ENCODE peak calls at places on chromosomes 1 and 21, in nine cellular contexts. G is body of pancreas, Y is adrenal gland, M is NT2/D1, K is upper lobe of right lung, C is stomach, B is neural progenitor cell, X is tibial nerve, I is small intestine. J is an unnamed sample. For H3K9me3, the result is how much of the 10 kb centered on the place peaks cover.

GRCh38 chr1:14499312-14500040 is 99.0 kb upstream of the KAZN start:
- DNase-seq in G (no peak), Y (no peak), M (no peak), K (no peak), C (no peak), B (no peak), X (no peak), I (no peak), J (no peak)

GRCh38 chr1:189775343-189775742 is 702.3 kb downstream of the BRINP3 start:
- DNase-seq in G (no peak), Y (no peak), M (no peak), K (no peak), C (no peak), B (no peak), X (no peak), I (no peak), J (no peak)

GRCh38 chr1:5484451-5485165 is 507.6 kb downstream of the NPHP4 start:
- DNase-seq in G (no peak), Y (no peak), M (no peak), K (no peak), C (no peak), B (no peak), X (no peak), I (no peak), J (no peak)

GRCh38 chr1:66919063-66919462 is 5.6 kb downstream of the DNAI4 start:
- DNase-seq in G (no peak), Y (no peak), M (no peak), K (no peak), C (no peak), B (no peak), X (no peak), I (no peak), J (no peak)

GRCh38 chr1:38991638-38992449 is 768 bp downstream of the AKIRIN1 start:
- DNase-seq in G (peak), Y (peak), M (no peak), K (peak), C (peak), B (peak), X (no peak), I (peak), J (no peak)

GRCh38 chr1:155166373-155167165 is 6.5 kb downstream of the KRTCAP2 start:
- DNase-seq in G (no peak), Y (peak), M (no peak), K (peak), C (no peak), B (peak), X (no peak), I (no peak), J (no peak)

GRCh38 chr1:36239941-36240637 is 15.8 kb downstream of the THRAP3 start:
- DNase-seq in G (no peak), Y (no peak), M (no peak), K (no peak), C (no peak), B (peak), X (no peak), I (peak), J (no peak)

GRCh38 chr1:27009601-27010197 is 3.0 kb downstream of the TENT5B start:
- DNase-seq in G (no peak), Y (no peak), M (no peak), K (no peak), C (peak), B (no peak), X (no peak), I (no peak), J (no peak)

GRCh38 chr1:244113532-244114320 is 62.6 kb downstream of the ZBTB18 start:
- DNase-seq in G (no peak), Y (no peak), M (no peak), K (no peak), C (no peak), B (no peak), X (no peak), I (no peak), J (no peak)

GRCh38 chr1:29933110-29933509 is 696.8 kb downstream of the PTPRU start:
- DNase-seq in G (no peak), Y (no peak), M (no peak), K (no peak), C (no peak), B (no peak), X (no peak), I (no peak), J (no peak)

GRCh38 chr1:202162049-202162417 is 1.6 kb upstream of the PTPN7 start:
- DNase-seq in G (no peak), Y (no peak), M (no peak), K (peak), C (no peak), B (no peak), X (no peak), I (peak), J (no peak)

GRCh38 chr1:90074555-90075315 is 79.8 kb downstream of the ZNF326 start:
- DNase-seq in G (no peak), Y (no peak), M (no peak), K (no peak), C (no peak), B (no peak), X (no peak), I (no peak), J (no peak)

GRCh38 chr1:180533571-180533987 is 25.2 kb upstream of the OVAAL start:
- DNase-seq in G (peak), Y (peak), M (peak), K (peak), C (peak), B (peak), X (peak), I (peak), J (peak)

GRCh38 chr1:203338335-203339036 is 12.4 kb downstream of the FMOD start:
- DNase-seq in G (peak), Y (peak), M (peak), K (no peak), C (peak), B (peak), X (peak), I (peak), J (peak)

GRCh38 chr1:164841723-164842465 is 282.9 kb downstream of the PBX1 start:
- DNase-seq in G (no peak), Y (no peak), M (no peak), K (no peak), C (no peak), B (no peak), X (no peak), I (no peak), J (no peak)

GRCh38 chr21:17139696-17140095 is 373.1 kb upstream of the CXADR start:
- DNase-seq in G (no peak), Y (no peak), M (no peak), K (no peak), C (no peak), B (no peak), X (no peak), I (no peak), J (no peak)

GRCh38 chr21:44423941-44424607 is 31.2 kb upstream of the LRRC3 start:
- DNase-seq in G (no peak), Y (no peak), M (no peak), K (peak), C (no peak), B (no peak), X (no peak), I (no peak), J (peak)

GRCh38 chr1:171389176-171389575 is 75.2 kb downstream of the FMO4 start:
- DNase-seq in G (no peak), Y (no peak), M (no peak), K (no peak), C (no peak), B (no peak), X (no peak), I (no peak), J (no peak)

GRCh38 chr1:165879946-165880345 is 52.5 kb downstream of the UCK2 start:
- DNase-seq in G (no peak), Y (no peak), M (no peak), K (no peak), C (no peak), B (no peak), X (no peak), I (no peak), J (no peak)

GRCh38 chr21:32475162-32475812 is 62.8 kb downstream of the EVA1C start:
- DNase-seq in G (no peak), Y (no peak), M (no peak), K (no peak), C (no peak), B (no peak), X (no peak), I (no peak), J (no peak)

GRCh38 chr1:31421404-31422040 is 8.5 kb downstream of the SERINC2 start:
- DNase-seq in G (no peak), Y (no peak), M (peak), K (no peak), C (no peak), B (peak), X (no peak), I (no peak), J (no peak)

GRCh38 chr1:28718601-28719331 is 18.0 kb upstream of the YTHDF2 start:
- DNase-seq in G (no peak), Y (no peak), M (no peak), K (no peak), C (no peak), B (peak), X (no peak), I (no peak), J (no peak)

GRCh38 chr1:17251699-17252376 is 2.9 kb downstream of the PADI3 start:
- DNase-seq in G (no peak), Y (no peak), M (no peak), K (no peak), C (no peak), B (no peak), X (no peak), I (no peak), J (no peak)

GRCh38 chr21:45537111-45537745 is 5.0 kb downstream of the SLC19A1 start:
- DNase-seq in G (no peak), Y (peak), M (no peak), K (peak), C (peak), B (no peak), X (no peak), I (no peak), J (no peak)

GRCh38 chr1:8879348-8880067 is 1.0 kb upstream of the ENO1 start:
- DNase-seq in G (no peak), Y (peak), M (no peak), K (no peak), C (no peak), B (no peak), X (peak), I (no peak), J (peak)

GRCh38 chr1:17635811-17636210 is 96.3 kb downstream of the ARHGEF10L start:
- DNase-seq in G (no peak), Y (peak), M (no peak), K (peak), C (no peak), B (no peak), X (peak), I (no peak), J (no peak)

GRCh38 chr21:30434033-30434631 is 4.1 kb downstream of the KRTAP13-4 start:
- DNase-seq in G (peak), Y (no peak), M (peak), K (no peak), C (peak), B (peak), X (peak), I (peak), J (no peak)

GRCh38 chr1:72918939-72919338 is 636.6 kb upstream of the NEGR1 start:
- DNase-seq in G (no peak), Y (no peak), M (no peak), K (no peak), C (no peak), B (no peak), X (no peak), I (no peak), J (no peak)

GRCh38 chr1:68906431-68906830 is 409.5 kb upstream of the DEPDC1 start:
- DNase-seq in G (no peak), Y (no peak), M (no peak), K (no peak), C (no peak), B (no peak), X (no peak), I (no peak), J (no peak)
- H3K9me3 ChIP-seq in G (under half), Y (under half), M (under half), K (under half), C (under half), B (under half), X (under half), I (under half), J (under half)

GRCh38 chr1:42504535-42505128 is 41.5 kb downstream of the CCDC30 start:
- DNase-seq in G (no peak), Y (no peak), M (no peak), K (no peak), C (no peak), B (no peak), X (no peak), I (no peak), J (no peak)
- H3K9me3 ChIP-seq in G (under half), Y (under half), M (half or more), K (under half), C (half or more), B (under half), X (under half), I (under half), J (under half)

DNA sequence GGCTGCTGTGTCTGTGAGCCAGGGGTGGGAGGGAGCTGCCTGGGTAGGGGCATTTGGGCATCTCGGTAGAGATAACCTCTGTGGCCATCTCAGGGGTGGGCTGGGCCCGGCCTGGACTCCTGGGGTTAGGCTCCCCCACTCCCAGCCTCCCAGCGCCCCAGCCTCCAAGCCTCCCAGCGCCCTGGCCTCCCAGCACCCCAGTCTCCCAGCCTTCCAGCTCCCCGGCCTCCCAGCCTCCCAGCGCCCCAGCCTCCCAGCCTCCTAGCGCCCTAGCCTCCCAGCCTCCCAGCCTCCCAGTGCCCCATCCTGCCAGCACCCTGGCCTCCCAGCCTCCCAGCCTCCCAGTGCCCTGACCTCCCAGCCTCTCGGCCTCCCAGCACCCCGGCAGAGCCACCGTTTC is 85.1 kb upstream of the TTC34 start:
- DNase-seq in G (no peak), Y (no peak), M (no peak), K (no peak), C (no peak), B (no peak), X (no peak), I (no peak), J (no peak)
- H3K9me3 ChIP-seq in G (under half), Y (under half), M (under half), K (under half), C (under half), B (under half), X (under half), I (under half), J (under half)

DNA sequence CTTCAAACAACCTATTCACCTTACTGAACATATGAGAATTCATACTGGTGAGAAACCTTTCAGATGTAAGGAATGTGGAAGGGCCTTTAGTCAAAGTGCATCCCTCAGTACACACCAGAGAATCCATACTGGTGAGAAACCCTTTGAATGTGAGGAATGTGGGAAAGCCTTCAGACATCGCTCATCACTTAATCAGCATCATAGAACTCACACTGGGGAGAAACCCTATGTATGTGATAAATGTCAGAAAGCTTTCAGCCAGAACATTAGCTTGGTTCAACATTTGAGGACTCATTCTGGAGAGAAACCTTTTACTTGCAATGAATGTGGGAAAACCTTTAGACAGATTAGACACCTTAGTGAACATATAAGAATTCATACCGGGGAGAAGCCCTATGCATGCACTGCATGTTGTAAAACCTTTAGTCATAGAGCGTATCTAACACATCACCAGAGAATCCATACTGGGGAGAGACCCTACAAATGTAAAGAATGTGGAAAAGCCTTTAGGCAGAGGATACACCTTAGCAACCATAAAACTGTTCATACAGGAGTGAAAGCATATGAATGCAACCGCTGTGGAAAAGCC is 13.2 kb upstream of the EXO5 start:
- DNase-seq in G (no peak), Y (no peak), M (no peak), K (no peak), C (no peak), B (no peak), X (no peak), I (no peak), J (no peak)
- H3K9me3 ChIP-seq in G (under half), Y (under half), M (half or more), K (half or more), C (half or more), B (under half), X (half or more), I (under half), J (under half)

GRCh38 chr1:238063454-238063853 is 172.7 kb upstream of the ZP4 start:
- DNase-seq in G (peak), Y (no peak), M (no peak), K (no peak), C (no peak), B (no peak), X (no peak), I (peak), J (no peak)
- H3K9me3 ChIP-seq in G (under half), Y (under half), M (under half), K (under half), C (under half), B (under half), X (under half), I (under half), J (under half)

GRCh38 chr21:38228115-38228514 is 28.7 kb upstream of the KCNJ15 start:
- DNase-seq in G (no peak), Y (no peak), M (no peak), K (no peak), C (no peak), B (no peak), X (no peak), I (no peak), J (no peak)
- H3K9me3 ChIP-seq in G (under half), Y (under half), M (half or more), K (under half), C (half or more), B (under half), X (under half), I (under half), J (under half)

J was measured in T-helper 17 cell.